ENCODE peak calls at places on chromosome 15, in ten cellular contexts. D is A549, P is H1, H is HCT116, K is K562, I is NB4, O is HepG2, W is endothelial cell of umbilical vein, B is SK-N-SH, U is GM12878. M is an unnamed sample.

GRCh38 chr15:77974416-77975331 is 102.8 kb downstream of the TBC1D2B start:
- DNase-seq in D (no peak), P (peak), H (no peak), K (no peak), I (no peak), O (no peak), W (no peak), B (no peak), U (no peak), M (no peak)

GRCh38 chr15:41022487-41023090 is 69.3 kb downstream of the CHAC1 start:
- DNase-seq in D (peak), P (peak), H (peak), K (peak), I (peak), O (peak), W (peak), B (peak), U (peak), M (peak)

GRCh38 chr15:100693451-100693850 is 91.1 kb downstream of the ASB7 start:
- DNase-seq in D (no peak), P (no peak), H (no peak), K (no peak), I (no peak), O (no peak), W (no peak), B (no peak), U (no peak), M (no peak)

GRCh38 chr15:100033140-100033857 is 300.1 kb upstream of the LYSMD4 start:
- DNase-seq in D (no peak), P (no peak), H (no peak), K (no peak), I (no peak), O (no peak), W (no peak), B (no peak), U (no peak), M (no peak)

GRCh38 chr15:45378149-45378912 is at the start of gene GATM:
- DNase-seq in D (peak), P (peak), H (no peak), K (no peak), I (peak), O (no peak), W (peak), B (peak), U (peak), M (peak)

GRCh38 chr15:91490211-91490610 is 363.3 kb upstream of the SLCO3A1 start:
- DNase-seq in D (no peak), P (no peak), H (no peak), K (no peak), I (no peak), O (no peak), W (no peak), B (no peak), U (no peak), M (no peak)

GRCh38 chr15:100285641-100286295 is 56.0 kb downstream of the ADAMTS17 start:
- DNase-seq in D (no peak), P (no peak), H (no peak), K (no peak), I (no peak), O (no peak), W (no peak), B (no peak), U (no peak), M (no peak)

GRCh38 chr15:70035051-70035718 is 62.5 kb downstream of the TLE3 start:
- DNase-seq in D (no peak), P (no peak), H (no peak), K (no peak), I (no peak), O (no peak), W (no peak), B (no peak), U (no peak), M (no peak)

GRCh38 chr15:100861511-100861991 is 18.1 kb upstream of the ALDH1A3 start:
- DNase-seq in D (no peak), P (no peak), H (no peak), K (no peak), I (no peak), O (no peak), W (no peak), B (no peak), U (no peak), M (no peak)

GRCh38 chr15:38625886-38626285 is 61.3 kb upstream of the RASGRP1 start:
- DNase-seq in D (no peak), P (no peak), H (no peak), K (no peak), I (no peak), O (no peak), W (no peak), B (no peak), U (no peak), M (no peak)

GRCh38 chr15:75455424-75455981 is 4.0 kb upstream of the SIN3A start:
- DNase-seq in D (peak), P (peak), H (peak), K (peak), I (peak), O (peak), W (peak), B (peak), U (peak), M (peak)

GRCh38 chr15:73361331-73361730 is 7.4 kb downstream of the HCN4 start:
- DNase-seq in D (no peak), P (no peak), H (no peak), K (no peak), I (no peak), O (no peak), W (no peak), B (no peak), U (no peak), M (no peak)

GRCh38 chr15:64746921-64747320 is 28.5 kb downstream of the RBPMS2 start:
- DNase-seq in D (no peak), P (no peak), H (no peak), K (no peak), I (no peak), O (no peak), W (no peak), B (no peak), U (no peak), M (no peak)

GRCh38 chr15:37289109-37289765 is 188.9 kb upstream of the MEIS2 start:
- DNase-seq in D (no peak), P (no peak), H (peak), K (no peak), I (peak), O (peak), W (no peak), B (peak), U (no peak), M (peak)

GRCh38 chr15:48059786-48060185 is 61.0 kb upstream of the SLC24A5 start:
- DNase-seq in D (no peak), P (no peak), H (no peak), K (no peak), I (no peak), O (no peak), W (no peak), B (no peak), U (no peak), M (no peak)

GRCh38 chr15:79408041-79408440 is 24.1 kb upstream of the MINAR1 start:
- DNase-seq in D (no peak), P (no peak), H (no peak), K (no peak), I (peak), O (no peak), W (no peak), B (no peak), U (no peak), M (no peak)

GRCh38 chr15:39580630-39581500 is at the start of gene THBS1:
- DNase-seq in D (peak), P (peak), H (no peak), K (no peak), I (peak), O (peak), W (peak), B (peak), U (no peak), M (peak)

GRCh38 chr15:80480909-80481308 is 76.7 kb downstream of the ARNT2 start:
- DNase-seq in D (no peak), P (no peak), H (no peak), K (no peak), I (no peak), O (no peak), W (no peak), B (no peak), U (no peak), M (no peak)

GRCh38 chr15:40420071-40420713 is 14.6 kb downstream of the IVD start:
- DNase-seq in D (no peak), P (no peak), H (no peak), K (no peak), I (no peak), O (no peak), W (no peak), B (no peak), U (no peak), M (no peak)

GRCh38 chr15:38090223-38090622 is 155.8 kb downstream of the TMCO5A start:
- DNase-seq in D (no peak), P (no peak), H (no peak), K (no peak), I (no peak), O (no peak), W (no peak), B (no peak), U (no peak), M (no peak)

GRCh38 chr15:74631935-74632560 is 16.4 kb downstream of the CLK3 start:
- DNase-seq in D (peak), P (peak), H (no peak), K (peak), I (peak), O (peak), W (peak), B (peak), U (no peak), M (peak)

GRCh38 chr15:40911139-40911538 is 16.9 kb downstream of the VPS18 start:
- DNase-seq in D (no peak), P (peak), H (no peak), K (no peak), I (peak), O (no peak), W (no peak), B (peak), U (no peak), M (peak)

GRCh38 chr15:88906130-88906529 is 7.0 kb downstream of the MFGE8 start:
- DNase-seq in D (no peak), P (no peak), H (no peak), K (no peak), I (no peak), O (no peak), W (no peak), B (no peak), U (no peak), M (no peak)

GRCh38 chr15:88906551-88906950 is 6.6 kb downstream of the MFGE8 start:
- DNase-seq in D (no peak), P (no peak), H (no peak), K (no peak), I (no peak), O (no peak), W (no peak), B (no peak), U (no peak), M (no peak)

GRCh38 chr15:88905576-88905975 is 7.6 kb downstream of the MFGE8 start:
- DNase-seq in D (no peak), P (no peak), H (no peak), K (no peak), I (no peak), O (no peak), W (no peak), B (peak), U (no peak), M (no peak)

GRCh38 chr15:88908123-88908522 is 5.1 kb downstream of the MFGE8 start:
- DNase-seq in D (no peak), P (no peak), H (no peak), K (no peak), I (no peak), O (no peak), W (no peak), B (no peak), U (no peak), M (no peak)

GRCh38 chr15:88907111-88907510 is 6.1 kb downstream of the MFGE8 start:
- DNase-seq in D (no peak), P (no peak), H (no peak), K (no peak), I (no peak), O (no peak), W (no peak), B (no peak), U (no peak), M (no peak)
- TF ChIP-seq MAX in D (no peak), P (no peak), H (no peak), K (no peak), I (no peak), O (no peak), W (no peak), B (no peak), U (no peak), M (no peak)

DNA sequence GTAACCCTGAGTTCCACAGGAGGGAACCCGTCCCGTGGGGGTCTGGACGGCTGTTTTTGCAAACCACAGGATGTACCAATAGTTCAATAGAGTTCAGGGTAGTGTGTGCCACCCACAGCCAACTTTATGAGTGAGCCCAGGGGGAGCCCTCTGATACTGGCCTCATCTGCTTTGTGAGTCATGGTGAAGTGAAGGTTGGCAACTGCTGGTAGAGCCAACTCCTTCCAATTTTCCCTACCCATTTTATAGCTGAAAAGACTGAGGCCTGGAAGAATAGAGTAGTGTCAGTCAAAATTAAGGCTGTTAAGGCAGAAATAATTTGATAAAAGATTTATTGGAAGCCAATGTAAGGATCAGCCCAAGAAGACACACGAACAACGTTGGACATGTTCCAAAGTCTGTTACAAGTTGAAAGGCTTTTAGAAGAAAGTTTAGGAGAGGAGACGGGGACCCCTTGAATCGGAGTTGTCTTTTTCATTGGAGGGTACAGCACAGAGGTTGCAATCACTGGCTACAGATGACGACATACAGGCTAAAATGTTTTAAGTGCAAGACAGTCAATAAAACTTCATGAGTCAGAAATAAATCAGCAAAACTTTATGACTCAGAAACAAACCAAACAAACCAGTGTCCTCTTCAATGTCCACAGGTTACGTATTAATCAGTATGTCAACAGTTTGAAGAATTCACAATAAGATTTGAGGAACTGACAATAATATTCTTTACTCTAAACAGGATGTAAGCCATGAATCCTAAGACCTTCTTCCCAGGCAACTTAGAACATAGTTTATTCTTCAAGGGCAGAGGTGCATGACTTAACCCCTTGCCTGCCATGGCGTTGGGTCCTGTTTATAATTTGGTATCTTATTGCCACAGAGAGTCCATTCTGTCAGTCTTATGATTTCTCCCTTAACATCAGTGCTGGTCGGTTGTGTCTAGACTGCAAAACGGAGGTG is 62.9 kb upstream of the NR2E3 start:
- DNase-seq in D (peak), P (no peak), H (peak), K (no peak), I (peak), O (peak), W (peak), B (no peak), U (no peak), M (no peak)
- TF ChIP-seq MAX in D (peak), P (no peak), H (peak), K (no peak), I (no peak), O (no peak), W (no peak), B (no peak), U (no peak), M (no peak)

GRCh38 chr15:60385620-60386552 is 11.9 kb downstream of the ANXA2 start:
- DNase-seq in D (no peak), P (no peak), H (no peak), K (no peak), I (no peak), O (no peak), W (no peak), B (no peak), U (no peak), M (no peak)

GRCh38 chr15:60384052-60384451 is 13.7 kb downstream of the ANXA2 start:
- DNase-seq in D (no peak), P (no peak), H (no peak), K (no peak), I (no peak), O (no peak), W (peak), B (no peak), U (no peak), M (no peak)

GRCh38 chr15:60381148-60381788 is 16.5 kb downstream of the ANXA2 start:
- DNase-seq in D (no peak), P (no peak), H (no peak), K (no peak), I (no peak), O (no peak), W (no peak), B (no peak), U (no peak), M (no peak)

GRCh38 chr15:60384526-60385127 is 13.2 kb downstream of the ANXA2 start:
- DNase-seq in D (no peak), P (no peak), H (no peak), K (no peak), I (no peak), O (no peak), W (no peak), B (no peak), U (no peak), M (no peak)

DNA sequence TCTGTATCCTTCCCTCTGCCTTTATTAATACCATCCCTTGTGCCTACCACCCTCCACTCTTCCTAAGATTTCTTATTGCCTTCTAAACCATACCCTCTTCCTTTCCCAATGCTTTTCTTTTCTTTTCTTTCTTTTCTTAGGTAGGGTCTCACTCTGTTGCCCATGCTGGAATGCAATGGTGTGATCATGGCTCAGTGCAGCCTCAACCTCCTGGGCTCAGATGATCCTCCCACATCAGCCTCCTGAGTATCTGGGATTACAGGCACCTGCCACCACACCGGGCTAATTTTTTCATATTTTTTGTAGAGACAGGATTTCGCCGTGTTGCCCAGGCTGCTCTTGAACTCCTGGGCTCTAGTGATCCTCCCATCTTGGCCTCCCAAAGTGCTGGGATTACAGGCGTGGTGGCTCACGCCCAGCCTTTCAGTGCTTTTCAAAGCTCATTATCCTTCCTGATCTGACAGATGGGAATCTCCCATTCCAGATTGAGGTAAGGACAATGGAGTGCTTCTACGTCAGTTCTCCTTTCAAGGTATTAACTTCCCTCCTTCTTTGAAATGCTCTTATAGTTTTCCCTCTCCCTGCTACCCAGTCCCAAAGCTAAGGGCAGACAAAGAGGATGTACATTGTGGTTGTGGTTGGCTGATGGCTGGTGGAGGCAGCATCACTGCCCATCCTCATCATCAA is 14.6 kb downstream of the ANXA2 start:
- DNase-seq in D (no peak), P (no peak), H (no peak), K (no peak), I (no peak), O (no peak), W (no peak), B (no peak), U (no peak), M (no peak)
- TF ChIP-seq MAX in D (no peak), P (no peak), H (no peak), K (no peak), I (no peak), O (no peak), W (no peak), B (no peak), U (no peak), M (no peak)

GRCh38 chr15:96771035-96771434 is 440.5 kb downstream of the NR2F2 start:
- DNase-seq in D (no peak), P (no peak), H (no peak), K (no peak), I (no peak), O (no peak), W (no peak), B (no peak), U (no peak), M (no peak)

GRCh38 chr15:96768435-96768789 is 437.9 kb downstream of the NR2F2 start:
- DNase-seq in D (no peak), P (no peak), H (no peak), K (no peak), I (no peak), O (no peak), W (no peak), B (no peak), U (no peak), M (no peak)

GRCh38 chr15:96774216-96774615 is 443.7 kb downstream of the NR2F2 start:
- DNase-seq in D (no peak), P (no peak), H (no peak), K (no peak), I (no peak), O (no peak), W (no peak), B (no peak), U (no peak), M (no peak)
- TF ChIP-seq MAX in D (no peak), P (no peak), H (no peak), K (no peak), I (no peak), O (no peak), W (no peak), B (no peak), U (no peak), M (no peak)

DNA sequence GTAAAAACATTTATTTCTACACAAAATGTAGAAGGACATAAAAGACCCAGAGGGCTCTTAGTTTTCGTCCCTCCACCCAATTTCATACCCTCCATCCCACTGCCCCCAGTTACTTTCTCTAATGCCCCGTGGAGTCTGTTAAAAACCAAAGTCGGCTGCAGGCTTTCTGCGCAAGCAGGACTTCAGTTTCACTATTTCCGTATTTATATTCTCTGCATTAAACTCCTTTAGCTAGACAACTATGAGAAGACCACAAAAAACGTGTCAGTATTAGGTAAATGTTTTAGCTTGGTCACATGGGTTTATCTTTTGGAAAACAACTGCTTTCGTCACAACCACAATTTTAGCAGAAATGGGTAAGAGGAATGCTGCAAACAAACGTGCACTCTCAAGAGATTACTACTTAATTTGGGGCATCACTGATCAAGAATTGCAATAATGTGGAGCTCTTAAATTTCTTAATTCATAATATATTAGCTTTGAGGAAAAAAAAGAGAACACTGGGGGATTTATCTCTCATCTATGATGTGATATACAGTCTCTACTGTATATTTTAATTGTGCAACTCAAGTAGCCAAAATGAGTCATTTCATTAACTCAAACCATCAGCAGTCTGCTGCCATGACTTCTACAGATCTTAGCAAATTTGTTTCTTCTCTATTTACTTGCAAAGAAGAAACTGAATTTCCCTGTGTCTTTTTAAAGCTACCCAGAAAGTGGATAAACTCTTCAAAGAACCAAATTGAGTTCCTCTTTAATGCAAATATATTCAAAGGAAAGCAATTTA is 740 bp upstream of the NSMCE3 start:
- DNase-seq in D (no peak), P (no peak), H (no peak), K (peak), I (peak), O (no peak), W (no peak), B (peak), U (peak), M (no peak)
- TF ChIP-seq MAX in D (no peak), P (no peak), H (no peak), K (no peak), I (no peak), O (no peak), W (no peak), B (no peak), U (no peak), M (no peak)

DNA sequence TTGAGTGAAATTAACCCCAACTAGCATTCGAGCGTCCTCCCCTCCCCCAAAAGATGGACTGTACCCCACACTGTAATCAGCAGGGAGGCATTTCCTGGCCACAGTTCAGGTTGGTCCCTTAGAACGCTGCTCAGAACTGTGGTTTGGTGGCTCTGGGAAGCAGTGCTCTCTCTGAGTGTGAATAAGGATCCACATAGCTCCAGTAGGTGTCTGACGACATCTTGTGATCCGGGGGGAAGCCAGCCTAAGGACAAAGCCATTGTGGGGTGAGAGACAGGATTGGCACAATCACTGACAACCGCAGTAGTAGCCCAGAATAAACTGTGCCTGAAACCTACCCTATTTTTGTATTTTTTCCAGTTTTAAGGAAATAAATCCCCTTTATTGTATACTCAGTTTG is 125.3 kb downstream of the IGF1R start:
- DNase-seq in D (no peak), P (no peak), H (no peak), K (no peak), I (no peak), O (no peak), W (no peak), B (no peak), U (no peak), M (no peak)
- TF ChIP-seq MAX in D (no peak), P (no peak), H (no peak), K (no peak), I (no peak), O (no peak), W (no peak), B (no peak), U (no peak), M (no peak)